ENCODE peak calls at places on chromosomes 5 and 9, in six cellular contexts. One of them, this sample, is unnamed.

GRCh38 chr5:168128556-168128955 is 162.9 kb upstream of the WWC1 start:
- DNase-seq in adrenal gland: no peak
- DNase-seq in fibroblast of lung: no peak
- DNase-seq in PC-9: no peak
- DNase-seq in tibial nerve: peak; percentile 14
- DNase-seq in heart right ventricle: no peak
- DNase-seq in this sample: no peak

GRCh38 chr9:113933188-113933587 is 57.1 kb downstream of the ZNF618 start:
- DNase-seq in adrenal gland: peak; percentile 91
- DNase-seq in fibroblast of lung: no peak
- DNase-seq in PC-9: no peak
- DNase-seq in tibial nerve: no peak
- DNase-seq in heart right ventricle: no peak
- DNase-seq in this sample: no peak

GRCh38 chr5:27702339-27702820 is 664.0 kb upstream of the CDH9 start:
- DNase-seq in adrenal gland: no peak
- DNase-seq in fibroblast of lung: peak; percentile 11
- DNase-seq in PC-9: no peak
- DNase-seq in tibial nerve: no peak
- DNase-seq in heart right ventricle: no peak
- DNase-seq in this sample: no peak

GRCh38 chr9:134891016-134891589 is 10.5 kb downstream of the FCN2 start:
- DNase-seq in adrenal gland: peak; percentile 57
- DNase-seq in fibroblast of lung: peak; percentile 26
- DNase-seq in PC-9: no peak
- DNase-seq in tibial nerve: no peak
- DNase-seq in heart right ventricle: no peak
- DNase-seq in this sample: no peak

GRCh38 chr9:137445930-137446431 is 4.8 kb upstream of the ENTPD8 start:
- DNase-seq in adrenal gland: no peak
- DNase-seq in fibroblast of lung: no peak
- DNase-seq in PC-9: no peak
- DNase-seq in tibial nerve: no peak
- DNase-seq in heart right ventricle: peak; percentile 10
- DNase-seq in this sample: no peak

GRCh38 chr9:69965416-69966145 is 78.1 kb upstream of the MAMDC2 start:
- DNase-seq in adrenal gland: no peak
- DNase-seq in fibroblast of lung: no peak
- DNase-seq in PC-9: no peak
- DNase-seq in tibial nerve: no peak
- DNase-seq in heart right ventricle: no peak
- DNase-seq in this sample: no peak

GRCh38 chr5:8446179-8446578 is 577.2 kb downstream of the MTRR start:
- DNase-seq in adrenal gland: no peak
- DNase-seq in fibroblast of lung: no peak
- DNase-seq in PC-9: no peak
- DNase-seq in tibial nerve: no peak
- DNase-seq in heart right ventricle: no peak
- DNase-seq in this sample: no peak

GRCh38 chr9:28547469-28547981 is 974.2 kb upstream of the C9orf72 start:
- DNase-seq in adrenal gland: no peak
- DNase-seq in fibroblast of lung: no peak
- DNase-seq in PC-9: no peak
- DNase-seq in tibial nerve: no peak
- DNase-seq in heart right ventricle: no peak
- DNase-seq in this sample: no peak

GRCh38 chr9:33923079-33923478 is 106.1 kb downstream of the UBE2R2 start:
- DNase-seq in adrenal gland: no peak
- DNase-seq in fibroblast of lung: no peak
- DNase-seq in PC-9: no peak
- DNase-seq in tibial nerve: no peak
- DNase-seq in heart right ventricle: no peak
- DNase-seq in this sample: no peak

GRCh38 chr9:124257865-124258764 is at the start of gene NEK6:
- DNase-seq in adrenal gland: no peak
- DNase-seq in fibroblast of lung: peak; percentile 62
- DNase-seq in PC-9: no peak
- DNase-seq in tibial nerve: no peak
- DNase-seq in heart right ventricle: peak; percentile 49
- DNase-seq in this sample: peak; percentile 32

GRCh38 chr5:38329132-38329715 is 70.9 kb downstream of the EGFLAM start:
- DNase-seq in adrenal gland: no peak
- DNase-seq in fibroblast of lung: peak; percentile 6
- DNase-seq in PC-9: no peak
- DNase-seq in tibial nerve: no peak
- DNase-seq in heart right ventricle: no peak
- DNase-seq in this sample: no peak

GRCh38 chr5:59164041-59164830 is 581.4 kb downstream of the RAB3C start:
- DNase-seq in adrenal gland: no peak
- DNase-seq in fibroblast of lung: peak; percentile 77
- DNase-seq in PC-9: no peak
- DNase-seq in tibial nerve: no peak
- DNase-seq in heart right ventricle: no peak
- DNase-seq in this sample: no peak

GRCh38 chr5:54547711-54548250 is 30.2 kb downstream of the SNX18 start:
- DNase-seq in adrenal gland: peak; percentile 88
- DNase-seq in fibroblast of lung: peak; percentile 93
- DNase-seq in PC-9: peak; percentile 8
- DNase-seq in tibial nerve: peak; percentile 37
- DNase-seq in heart right ventricle: no peak
- DNase-seq in this sample: no peak

GRCh38 chr5:85651744-85652143 is 966.0 kb upstream of the COX7C start:
- DNase-seq in adrenal gland: no peak
- DNase-seq in fibroblast of lung: no peak
- DNase-seq in PC-9: no peak
- DNase-seq in tibial nerve: no peak
- DNase-seq in heart right ventricle: no peak
- DNase-seq in this sample: no peak

GRCh38 chr5:133341915-133342710 is 270.2 kb downstream of the FSTL4 start:
- DNase-seq in adrenal gland: no peak
- DNase-seq in fibroblast of lung: no peak
- DNase-seq in PC-9: no peak
- DNase-seq in tibial nerve: no peak
- DNase-seq in heart right ventricle: no peak
- DNase-seq in this sample: no peak

GRCh38 chr9:96148634-96149138 is 153.3 kb downstream of the HSD17B3 start:
- DNase-seq in adrenal gland: no peak
- DNase-seq in fibroblast of lung: peak; percentile 36
- DNase-seq in PC-9: no peak
- DNase-seq in tibial nerve: no peak
- DNase-seq in heart right ventricle: no peak
- DNase-seq in this sample: no peak

GRCh38 chr9:96149881-96150280 is 152.1 kb downstream of the HSD17B3 start:
- DNase-seq in adrenal gland: no peak
- DNase-seq in fibroblast of lung: no peak
- DNase-seq in PC-9: no peak
- DNase-seq in tibial nerve: no peak
- DNase-seq in heart right ventricle: no peak
- DNase-seq in this sample: no peak

GRCh38 chr9:96152550-96152949 is 149.4 kb downstream of the HSD17B3 start:
- DNase-seq in adrenal gland: no peak
- DNase-seq in fibroblast of lung: no peak
- DNase-seq in PC-9: no peak
- DNase-seq in tibial nerve: no peak
- DNase-seq in heart right ventricle: no peak
- DNase-seq in this sample: no peak

GRCh38 chr9:96150324-96151023 is 151.5 kb downstream of the HSD17B3 start:
- DNase-seq in adrenal gland: no peak
- DNase-seq in fibroblast of lung: no peak
- DNase-seq in PC-9: no peak
- DNase-seq in tibial nerve: no peak
- DNase-seq in heart right ventricle: no peak
- DNase-seq in this sample: peak; percentile 62

DNA sequence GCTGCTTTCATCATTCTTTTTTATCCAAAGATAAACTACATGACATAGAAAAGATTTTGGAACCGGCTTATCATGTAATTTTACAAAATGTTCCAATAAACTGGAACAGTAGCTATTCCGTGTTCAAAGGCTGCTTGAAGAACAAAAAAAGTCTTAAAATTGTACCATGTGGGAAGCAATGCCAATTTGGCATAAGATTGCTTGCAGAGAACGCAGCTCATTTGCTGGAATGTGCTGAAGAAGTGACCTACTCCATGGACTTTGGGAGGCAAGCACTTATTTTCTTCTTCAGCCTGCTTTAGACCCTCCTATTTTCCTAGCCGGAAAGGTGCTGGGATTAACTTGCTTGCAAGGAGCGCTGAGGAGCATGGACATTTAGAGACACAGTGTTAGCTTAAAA is 152.8 kb downstream of the HSD17B3 start:
- DNase-seq in adrenal gland: no peak
- DNase-seq in fibroblast of lung: peak; percentile 27
- DNase-seq in PC-9: no peak
- DNase-seq in tibial nerve: no peak
- DNase-seq in heart right ventricle: no peak
- DNase-seq in this sample: no peak
- H3K4me3 ChIP-seq in adrenal gland: no peak overlapping the region
- H3K4me3 ChIP-seq in fibroblast of lung: no peak overlapping the region
- H3K4me3 ChIP-seq in PC-9: no peak overlapping the region
- H3K4me3 ChIP-seq in tibial nerve: no peak overlapping the region
- H3K4me3 ChIP-seq in heart right ventricle: no peak overlapping the region
- H3K4me3 ChIP-seq in this sample: no peak overlapping the region

GRCh38 chr9:101398335-101398929 is at the start of the genes MRPL50 and ZNF189:
- DNase-seq in adrenal gland: peak; percentile 100
- DNase-seq in fibroblast of lung: peak; percentile 99
- DNase-seq in PC-9: peak; percentile 96
- DNase-seq in tibial nerve: peak; percentile 97
- DNase-seq in heart right ventricle: peak; percentile 94
- DNase-seq in this sample: peak; percentile 99

GRCh38 chr9:101398930-101399640 is 434 bp downstream of the ZNF189 start:
- DNase-seq in adrenal gland: peak; percentile 68
- DNase-seq in fibroblast of lung: peak; percentile 2
- DNase-seq in PC-9: no peak
- DNase-seq in tibial nerve: peak; percentile 15
- DNase-seq in heart right ventricle: no peak
- DNase-seq in this sample: no peak

GRCh38 chr9:101399641-101399965 is 952 bp downstream of the ZNF189 start:
- DNase-seq in adrenal gland: no peak
- DNase-seq in fibroblast of lung: peak; percentile 7
- DNase-seq in PC-9: no peak
- DNase-seq in tibial nerve: no peak
- DNase-seq in heart right ventricle: no peak
- DNase-seq in this sample: no peak

GRCh38 chr9:101400120-101400519 is 1.5 kb downstream of the ZNF189 start:
- DNase-seq in adrenal gland: peak; percentile 78
- DNase-seq in fibroblast of lung: no peak
- DNase-seq in PC-9: no peak
- DNase-seq in tibial nerve: no peak
- DNase-seq in heart right ventricle: no peak
- DNase-seq in this sample: no peak

GRCh38 chr9:101397746-101398334 is 578 bp downstream of the MRPL50 start:
- DNase-seq in adrenal gland: no peak
- DNase-seq in fibroblast of lung: no peak
- DNase-seq in PC-9: no peak
- DNase-seq in tibial nerve: no peak
- DNase-seq in heart right ventricle: no peak
- DNase-seq in this sample: no peak
- H3K36me3 ChIP-seq in adrenal gland: peaks cover 25% of the 10 kb centered on the region
- H3K36me3 ChIP-seq in fibroblast of lung: peaks cover 1% of the 10 kb centered on the region
- H3K36me3 ChIP-seq in PC-9: peaks cover 52% of the 10 kb centered on the region
- H3K36me3 ChIP-seq in tibial nerve: no peaks in the 10 kb centered on the region
- H3K36me3 ChIP-seq in heart right ventricle: no peaks in the 10 kb centered on the region
- H3K36me3 ChIP-seq in this sample: peaks cover 8% of the 10 kb centered on the region

DNA sequence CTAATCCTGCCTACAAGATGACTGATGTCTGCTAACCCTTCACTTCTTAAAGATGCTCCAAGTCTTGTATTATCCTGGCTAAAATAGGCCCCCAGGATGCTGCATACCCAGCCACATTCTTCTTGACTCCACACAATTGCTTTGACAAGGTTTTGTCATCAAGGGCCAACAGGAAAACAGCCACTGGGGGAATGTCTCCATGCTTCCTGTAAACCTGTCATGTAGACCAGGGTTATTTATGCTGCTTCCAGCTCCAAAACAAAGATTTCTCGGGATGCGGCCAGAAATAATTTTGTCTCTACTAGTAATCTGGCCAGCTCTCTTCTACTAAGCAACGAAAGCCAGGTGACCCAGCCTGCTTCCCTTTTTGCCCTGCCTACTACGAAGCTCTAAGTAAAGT is 53.8 kb downstream of the SHB start:
- DNase-seq in adrenal gland: no peak
- DNase-seq in fibroblast of lung: no peak
- DNase-seq in PC-9: no peak
- DNase-seq in tibial nerve: no peak
- DNase-seq in heart right ventricle: no peak
- DNase-seq in this sample: no peak
- H3K4me1 ChIP-seq in adrenal gland: peaks cover 31% of the 10 kb centered on the region
- H3K4me1 ChIP-seq in fibroblast of lung: peaks cover 16% of the 10 kb centered on the region
- H3K4me1 ChIP-seq in PC-9: peaks cover 43% of the 10 kb centered on the region
- H3K4me1 ChIP-seq in tibial nerve: peaks cover 45% of the 10 kb centered on the region
- H3K4me1 ChIP-seq in heart right ventricle: peaks cover 48% of the 10 kb centered on the region
- H3K4me1 ChIP-seq in this sample: no peaks in the 10 kb centered on the region

DNA sequence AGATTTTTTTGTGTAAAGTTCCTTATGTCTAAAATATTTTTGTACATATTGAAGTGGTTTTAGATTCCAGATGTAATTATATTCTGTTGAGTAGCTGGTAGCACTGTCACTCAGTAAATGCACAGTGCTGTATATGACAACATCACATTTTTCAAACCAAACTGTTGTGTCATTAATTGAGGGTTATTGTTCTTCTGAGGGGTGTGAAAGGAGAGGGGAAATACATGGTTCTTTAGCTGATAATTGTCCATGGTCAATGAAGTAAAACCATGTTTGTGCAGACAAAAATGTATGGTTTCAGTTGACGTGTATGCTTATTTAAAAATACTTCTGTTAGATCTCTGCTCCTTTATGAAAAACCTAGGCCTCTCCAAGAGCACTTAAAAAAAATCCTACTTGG is 3.3 kb downstream of the ZNF462 start:
- DNase-seq in adrenal gland: no peak
- DNase-seq in fibroblast of lung: no peak
- DNase-seq in PC-9: no peak
- DNase-seq in tibial nerve: no peak
- DNase-seq in heart right ventricle: no peak
- DNase-seq in this sample: no peak
- H3K4me3 ChIP-seq in adrenal gland: no peak overlapping the region
- H3K4me3 ChIP-seq in fibroblast of lung: no peak overlapping the region
- H3K4me3 ChIP-seq in PC-9: no peak overlapping the region
- H3K4me3 ChIP-seq in tibial nerve: no peak overlapping the region
- H3K4me3 ChIP-seq in heart right ventricle: no peak overlapping the region
- H3K4me3 ChIP-seq in this sample: no peak overlapping the region

GRCh38 chr5:131706278-131706677 is 71.2 kb upstream of the RAPGEF6 start:
- DNase-seq in adrenal gland: no peak
- DNase-seq in fibroblast of lung: no peak
- DNase-seq in PC-9: no peak
- DNase-seq in tibial nerve: no peak
- DNase-seq in heart right ventricle: no peak
- DNase-seq in this sample: no peak
- H3K36me3 ChIP-seq in adrenal gland: peaks cover 51% of the 10 kb centered on the region
- H3K36me3 ChIP-seq in fibroblast of lung: peaks cover 7% of the 10 kb centered on the region
- H3K36me3 ChIP-seq in PC-9: peaks cover 43% of the 10 kb centered on the region
- H3K36me3 ChIP-seq in tibial nerve: no peaks in the 10 kb centered on the region
- H3K36me3 ChIP-seq in heart right ventricle: no peaks in the 10 kb centered on the region
- H3K36me3 ChIP-seq in this sample: peaks cover 12% of the 10 kb centered on the region

DNA sequence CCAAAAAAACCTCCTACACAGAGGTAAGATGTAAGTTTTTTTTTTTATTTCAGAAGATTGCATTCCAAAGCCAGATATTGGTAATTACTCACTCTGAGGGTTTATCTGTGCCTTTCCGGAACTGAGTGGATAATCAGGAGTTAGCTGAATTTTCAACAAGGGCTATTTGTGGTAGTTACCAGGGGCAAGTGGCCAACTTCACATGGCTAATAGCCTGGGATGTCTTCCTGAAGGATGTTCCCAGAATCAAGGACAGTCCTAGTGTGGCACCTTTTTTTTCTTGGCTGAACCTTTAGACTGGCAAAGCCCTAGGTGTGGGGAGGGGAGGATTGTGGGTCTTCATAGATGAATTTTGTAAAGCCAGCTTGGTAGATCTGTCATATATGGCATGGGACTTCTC is 7.1 kb downstream of the LARP1 start:
- DNase-seq in adrenal gland: no peak
- DNase-seq in fibroblast of lung: no peak
- DNase-seq in PC-9: no peak
- DNase-seq in tibial nerve: no peak
- DNase-seq in heart right ventricle: no peak
- DNase-seq in this sample: no peak
- H3K4me1 ChIP-seq in adrenal gland: peaks cover 82% of the 10 kb centered on the region
- H3K4me1 ChIP-seq in fibroblast of lung: peaks cover 4% of the 10 kb centered on the region
- H3K4me1 ChIP-seq in PC-9: peaks cover 40% of the 10 kb centered on the region
- H3K4me1 ChIP-seq in tibial nerve: peaks cover 89% of the 10 kb centered on the region
- H3K4me1 ChIP-seq in heart right ventricle: peaks cover 60% of the 10 kb centered on the region
- H3K4me1 ChIP-seq in this sample: peaks cover 74% of the 10 kb centered on the region

This sample was measured in CD8-positive, alpha-beta T cell.